ENCODE peak calls at places on chromosomes 16 and 17, in ten cellular contexts. D is lower leg skin, E is prostate gland, R is esophagus squamous epithelium, Q is A549, H is stomach, U is endothelial cell of umbilical vein, O is sigmoid colon, K is HCT116, F is H54. I is an unnamed sample.
A peak's percentile ranks its signal among the peaks of the same experiment; 100 is the strongest.

GRCh38 chr17:34706029-34706428 is 126.6 kb downstream of the TMEM132E start:
- DNase-seq in D (peak; percentile 10), E (no peak), R (no peak), Q (no peak), H (no peak), U (no peak), O (no peak), K (no peak), F (no peak), I (peak; percentile 35)

GRCh38 chr17:52159810-52160578 is 1.5 kb upstream of the CA10 start:
- DNase-seq in D (no peak), E (no peak), R (no peak), Q (no peak), H (no peak), U (no peak), O (no peak), K (no peak), F (no peak), I (no peak)

GRCh38 chr17:61354895-61355294 is 44.7 kb upstream of the TBX2 start:
- DNase-seq in D (no peak), E (no peak), R (no peak), Q (no peak), H (no peak), U (no peak), O (no peak), K (no peak), F (no peak), I (no peak)

GRCh38 chr16:56279132-56279531 is 87.8 kb downstream of the GNAO1 start:
- DNase-seq in D (no peak), E (no peak), R (no peak), Q (no peak), H (peak; percentile 29), U (no peak), O (no peak), K (no peak), F (no peak), I (no peak)

GRCh38 chr17:41521574-41522261 is 3.0 kb upstream of the KRT15 start:
- DNase-seq in D (no peak), E (no peak), R (no peak), Q (peak; percentile 76), H (peak; percentile 51), U (peak; percentile 70), O (no peak), K (peak; percentile 97), F (peak; percentile 88), I (no peak)

GRCh38 chr16:29674188-29674587 is 4.8 kb upstream of the QPRT start:
- DNase-seq in D (no peak), E (peak; percentile 22), R (no peak), Q (no peak), H (no peak), U (no peak), O (peak; percentile 84), K (no peak), F (no peak), I (peak; percentile 82)

GRCh38 chr17:21330436-21331160 is 45.6 kb upstream of the KCNJ12 start:
- DNase-seq in D (no peak), E (no peak), R (no peak), Q (no peak), H (no peak), U (no peak), O (peak; percentile 54), K (no peak), F (no peak), I (no peak)

GRCh38 chr17:8799001-8799850 is at the start of gene MFSD6L:
- DNase-seq in D (peak; percentile 71), E (no peak), R (no peak), Q (no peak), H (peak; percentile 87), U (no peak), O (no peak), K (no peak), F (no peak), I (no peak)

GRCh38 chr16:57994778-57995177 is 5.7 kb downstream of the ZNF319 start:
- DNase-seq in D (no peak), E (no peak), R (no peak), Q (no peak), H (peak; percentile 59), U (no peak), O (no peak), K (peak; percentile 37), F (peak; percentile 63), I (peak; percentile 85)

GRCh38 chr17:64741038-64741641 is 79.0 kb upstream of the SMURF2 start:
- DNase-seq in D (peak; percentile 84), E (no peak), R (no peak), Q (no peak), H (peak; percentile 50), U (peak; percentile 90), O (no peak), K (no peak), F (no peak), I (no peak)

GRCh38 chr16:11140867-11141266 is 115.1 kb downstream of the SOCS1 start:
- DNase-seq in D (no peak), E (no peak), R (no peak), Q (no peak), H (no peak), U (no peak), O (no peak), K (no peak), F (no peak), I (peak; percentile 61)

GRCh38 chr17:22443061-22443460 is 750.7 kb downstream of the KCNJ18 start:
- DNase-seq in D (no peak), E (no peak), R (no peak), Q (no peak), H (no peak), U (no peak), O (no peak), K (no peak), F (no peak), I (no peak)

GRCh38 chr16:30527635-30528178 is 1.3 kb upstream of the ZNF768 start:
- DNase-seq in D (peak; percentile 90), E (peak; percentile 75), R (no peak), Q (no peak), H (peak; percentile 36), U (no peak), O (no peak), K (no peak), F (no peak), I (peak; percentile 41)

GRCh38 chr17:82204831-82205719 is 7.6 kb downstream of the CCDC57 start:
- DNase-seq in D (no peak), E (no peak), R (no peak), Q (peak; percentile 70), H (no peak), U (peak; percentile 14), O (no peak), K (no peak), F (peak; percentile 81), I (peak; percentile 72)

GRCh38 chr17:79814624-79814965 is 17.7 kb upstream of the CBX8 start:
- DNase-seq in D (no peak), E (no peak), R (no peak), Q (no peak), H (no peak), U (no peak), O (no peak), K (no peak), F (no peak), I (no peak)

GRCh38 chr17:79815836-79816371 is 19.0 kb upstream of the CBX8 start:
- DNase-seq in D (no peak), E (no peak), R (no peak), Q (no peak), H (no peak), U (no peak), O (no peak), K (no peak), F (no peak), I (no peak)

GRCh38 chr17:79813826-79814623 is 17.1 kb upstream of the CBX8 start:
- DNase-seq in D (no peak), E (no peak), R (no peak), Q (no peak), H (no peak), U (no peak), O (no peak), K (no peak), F (no peak), I (no peak)

GRCh38 chr17:79812969-79813825 is 16.3 kb upstream of the CBX8 start:
- DNase-seq in D (no peak), E (no peak), R (no peak), Q (peak; percentile 64), H (no peak), U (no peak), O (no peak), K (no peak), F (peak; percentile 40), I (no peak)

GRCh38 chr17:79814966-79815835 is 18.3 kb upstream of the CBX8 start:
- DNase-seq in D (no peak), E (peak; percentile 82), R (no peak), Q (no peak), H (peak; percentile 88), U (no peak), O (peak; percentile 69), K (no peak), F (no peak), I (peak; percentile 63)
- TF ChIP-seq POLR2A in D (no peak), E (peak; percentile 18), R (no peak), Q (no peak), H (no peak), U (no peak), O (no peak), K (no peak), F (no peak), I (no peak)

GRCh38 chr16:89686520-89687091 is at the start of gene CDK10:
- DNase-seq in D (peak; percentile 96), E (peak; percentile 86), R (no peak), Q (peak; percentile 87), H (peak; percentile 95), U (peak; percentile 91), O (peak; percentile 94), K (peak; percentile 84), F (peak; percentile 96), I (peak; percentile 83)
- TF ChIP-seq POLR2A in D (no peak), E (peak; percentile 79), R (no peak), Q (peak; percentile 93), H (peak; percentile 55), U (peak; percentile 89), O (peak; percentile 33), K (peak; percentile 78), F (peak; percentile 84), I (peak; percentile 54)

DNA sequence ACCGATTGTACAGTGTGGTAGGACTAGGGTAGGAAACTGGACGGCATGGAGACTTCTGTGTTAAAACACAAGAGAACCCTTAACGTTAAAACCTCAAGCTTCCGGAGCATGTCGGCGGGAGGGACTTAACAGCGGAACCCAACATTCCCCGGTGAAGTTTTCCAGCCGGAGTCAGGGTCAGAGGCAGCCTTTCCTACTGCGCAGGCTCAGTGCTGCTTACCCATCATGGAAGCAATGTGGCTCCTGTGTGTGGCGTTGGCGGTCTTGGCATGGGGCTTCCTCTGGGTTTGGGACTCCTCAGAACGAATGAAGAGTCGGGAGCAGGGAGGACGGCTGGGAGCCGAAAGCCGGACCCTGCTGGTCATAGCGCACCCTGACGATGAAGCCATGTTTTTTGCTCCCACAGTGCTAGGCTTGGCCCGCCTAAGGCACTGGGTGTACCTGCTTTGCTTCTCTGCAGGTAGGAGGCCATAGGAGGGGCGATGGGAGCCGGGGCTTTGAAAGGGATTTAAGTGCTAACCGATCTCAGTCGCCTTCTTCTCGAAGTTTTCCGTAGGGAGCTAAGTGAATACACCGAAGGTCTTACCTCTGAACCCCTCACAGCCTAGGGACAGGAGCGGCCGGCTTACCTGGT is at the start of gene PIGL:
- DNase-seq in D (peak; percentile 97), E (peak; percentile 85), R (peak; percentile 23), Q (peak; percentile 89), H (peak; percentile 90), U (peak; percentile 95), O (peak; percentile 96), K (peak; percentile 91), F (peak; percentile 68), I (peak; percentile 92)
- TF ChIP-seq POLR2A in D (no peak), E (peak; percentile 26), R (no peak), Q (peak; percentile 96), H (no peak), U (peak; percentile 95), O (no peak), K (peak; percentile 93), F (peak; percentile 94), I (no peak)

GRCh38 chr16:85733839-85734170 is 17.1 kb downstream of the C16orf74 start:
- DNase-seq in D (no peak), E (no peak), R (no peak), Q (peak; percentile 47), H (no peak), U (peak; percentile 25), O (no peak), K (no peak), F (no peak), I (no peak)
- TF ChIP-seq POLR2A in D (no peak), E (no peak), R (no peak), Q (no peak), H (no peak), U (no peak), O (no peak), K (no peak), F (no peak), I (no peak)

I was measured in adrenal gland.